ENCODE peak calls at places on chromosomes 11 and 22, in four cellular contexts. A is adipocyte, P is mesendoderm, R is HCT116. J is an unnamed sample.

GRCh38 chr22:24968066-24968561 is 15.6 kb downstream of the KIAA1671 start:
- DNase-seq in A (no peak), P (peak; percentile 96), R (peak; percentile 52), J (no peak)

GRCh38 chr22:22042009-22042408 is 59.4 kb upstream of the TOP3B start:
- DNase-seq in A (no peak), P (no peak), R (no peak), J (peak; percentile 23)

GRCh38 chr11:71309181-71309580 is 56.8 kb upstream of the SHANK2 start:
- DNase-seq in A (no peak), P (no peak), R (no peak), J (no peak)

GRCh38 chr22:45626198-45626651 is 45.4 kb upstream of the ATXN10 start:
- DNase-seq in A (no peak), P (no peak), R (peak; percentile 87), J (no peak)

GRCh38 chr11:10599388-10600175 is 31.1 kb upstream of the LYVE1 start:
- DNase-seq in A (peak; percentile 49), P (no peak), R (no peak), J (peak; percentile 78)

GRCh38 chr11:9714540-9714939 is 50.7 kb downstream of the SWAP70 start:
- DNase-seq in A (peak; percentile 47), P (no peak), R (no peak), J (peak; percentile 49)

GRCh38 chr11:15897211-15897960 is 459.0 kb downstream of the SOX6 start:
- DNase-seq in A (peak; percentile 62), P (peak; percentile 63), R (no peak), J (peak; percentile 56)

GRCh38 chr22:22498267-22498666 is 10.3 kb downstream of the ZNF280B start:
- DNase-seq in A (no peak), P (no peak), R (no peak), J (no peak)

GRCh38 chr11:84103096-84103495 is 816.9 kb upstream of the CCDC90B start:
- DNase-seq in A (no peak), P (no peak), R (no peak), J (no peak)

GRCh38 chr11:67056640-67057409 is at the start of gene RHOD:
- DNase-seq in A (peak; percentile 71), P (peak; percentile 70), R (no peak), J (no peak)

GRCh38 chr11:85086511-85087284 is 540.4 kb downstream of the DLG2 start:
- DNase-seq in A (peak; percentile 19), P (no peak), R (no peak), J (peak; percentile 52)

GRCh38 chr11:30245621-30246020 is 14.8 kb downstream of the FSHB start:
- DNase-seq in A (no peak), P (no peak), R (no peak), J (no peak)

GRCh38 chr11:20211691-20212090 is 51.4 kb upstream of the DBX1 start:
- DNase-seq in A (no peak), P (no peak), R (no peak), J (no peak)

GRCh38 chr11:43788394-43788793 is 92.2 kb upstream of the ALKBH3 start:
- DNase-seq in A (no peak), P (no peak), R (no peak), J (no peak)

GRCh38 chr22:24433868-24434471 is 6.6 kb downstream of the ADORA2A start:
- DNase-seq in A (peak; percentile 19), P (no peak), R (no peak), J (peak; percentile 73)

GRCh38 chr11:15988693-15989231 is 367.6 kb downstream of the SOX6 start:
- DNase-seq in A (no peak), P (peak; percentile 79), R (peak; percentile 19), J (no peak)

GRCh38 chr22:28118957-28119631 is 200.0 kb upstream of the PITPNB start:
- DNase-seq in A (no peak), P (no peak), R (no peak), J (no peak)

GRCh38 chr22:20228055-20228938 is 39.8 kb downstream of the RTN4R start:
- DNase-seq in A (no peak), P (no peak), R (no peak), J (no peak)

GRCh38 chr22:36163497-36163896 is 2.9 kb upstream of the APOL3 start:
- DNase-seq in A (no peak), P (no peak), R (no peak), J (no peak)

GRCh38 chr22:36156515-36157419 is 3.8 kb downstream of the APOL3 start:
- DNase-seq in A (peak; percentile 87), P (peak; percentile 74), R (no peak), J (peak; percentile 77)

GRCh38 chr22:36162127-36163034 is 1.8 kb upstream of the APOL3 start:
- DNase-seq in A (no peak), P (no peak), R (no peak), J (no peak)

GRCh38 chr22:36164621-36165020 is 4.1 kb upstream of the APOL3 start:
- DNase-seq in A (no peak), P (no peak), R (no peak), J (no peak)

DNA sequence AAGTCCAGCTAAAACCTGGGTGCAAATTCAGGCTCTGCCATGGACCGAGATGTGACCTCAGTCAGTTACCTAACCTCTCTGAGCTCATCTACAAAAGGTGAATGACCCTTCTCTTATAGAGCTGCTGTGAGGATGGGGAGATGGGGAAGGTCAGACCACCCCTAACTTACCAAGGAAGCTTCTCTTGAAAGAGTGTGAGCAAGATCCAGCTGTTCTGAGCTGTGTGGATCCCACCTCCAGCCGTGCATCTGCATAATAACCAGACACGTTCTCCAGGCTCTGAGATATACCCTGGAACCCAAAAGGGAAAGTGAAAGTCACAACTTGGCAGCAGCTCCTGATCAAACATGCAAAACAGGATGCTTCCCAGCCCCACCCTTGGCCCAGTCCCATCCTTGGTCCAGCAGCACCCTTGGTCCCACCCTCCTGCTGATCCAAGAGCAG is at the start of gene APOL3:
- DNase-seq in A (peak; percentile 57), P (no peak), R (no peak), J (peak; percentile 47)
- H3K9ac ChIP-seq in A (peak within 1 kb of the TSS; percentile 79), P (peak within 1 kb of the TSS; percentile 50), R (no peak within 1 kb of the TSS), J (no peak within 1 kb of the TSS)

DNA sequence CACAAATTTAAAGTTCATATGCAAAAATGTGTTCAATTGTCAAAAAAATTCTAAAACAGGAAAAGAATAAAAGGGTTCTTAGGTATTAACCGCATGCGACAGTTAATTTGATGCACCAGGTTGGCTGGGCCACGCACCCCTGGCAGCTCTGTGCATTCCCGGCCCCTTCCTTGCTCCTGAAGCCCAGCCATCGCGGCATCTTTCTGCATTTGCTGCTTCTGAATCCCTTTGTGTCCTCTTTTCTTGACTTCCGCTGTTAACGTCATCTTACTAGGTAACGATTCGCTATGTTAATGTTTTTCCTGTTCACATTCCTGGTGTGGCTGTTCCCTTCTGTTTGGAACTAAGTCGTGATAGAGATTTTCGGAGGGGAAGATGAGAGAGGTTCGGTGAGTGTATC is 7.9 kb upstream of the KLHDC7B start:
- DNase-seq in A (no peak), P (no peak), R (no peak), J (no peak)
- H3K9ac ChIP-seq in A (peak overlapping the region; percentile 89), P (no peak overlapping the region), R (no peak overlapping the region), J (no peak overlapping the region)

GRCh38 chr11:113103932-113104331 is 142.7 kb downstream of the NCAM1 start:
- DNase-seq in A (no peak), P (no peak), R (no peak), J (no peak)
- H3K9ac ChIP-seq in A (no peak overlapping the region), P (no peak overlapping the region), R (no peak overlapping the region), J (no peak overlapping the region)

GRCh38 chr11:17217395-17217794 is 9.6 kb upstream of the PIK3C2A start:
- DNase-seq in A (no peak), P (no peak), R (no peak), J (no peak)
- H3K9ac ChIP-seq in A (no peak overlapping the region), P (no peak overlapping the region), R (no peak overlapping the region), J (no peak overlapping the region)

GRCh38 chr11:12050470-12050891 is 42.1 kb upstream of the DKK3 start:
- DNase-seq in A (no peak), P (no peak), R (no peak), J (no peak)

GRCh38 chr11:12048936-12049790 is 40.7 kb upstream of the DKK3 start:
- DNase-seq in A (no peak), P (no peak), R (no peak), J (peak; percentile 42)

GRCh38 chr11:12053606-12054361 is 45.4 kb upstream of the DKK3 start:
- DNase-seq in A (no peak), P (no peak), R (no peak), J (peak; percentile 51)

GRCh38 chr11:12052676-12053605 is 44.5 kb upstream of the DKK3 start:
- DNase-seq in A (no peak), P (peak; percentile 77), R (no peak), J (no peak)

GRCh38 chr11:12050911-12051667 is 42.7 kb upstream of the DKK3 start:
- DNase-seq in A (no peak), P (no peak), R (no peak), J (no peak)
- H3K9ac ChIP-seq in A (no peak overlapping the region), P (no peak overlapping the region), R (no peak overlapping the region), J (no peak overlapping the region)

GRCh38 chr11:86198156-86198555 is 46.4 kb upstream of the EED start:
- DNase-seq in A (no peak), P (no peak), R (no peak), J (no peak)

GRCh38 chr11:86196924-86197323 is 47.6 kb upstream of the EED start:
- DNase-seq in A (no peak), P (no peak), R (no peak), J (no peak)

GRCh38 chr11:86194998-86195397 is 49.6 kb upstream of the EED start:
- DNase-seq in A (no peak), P (no peak), R (no peak), J (no peak)

GRCh38 chr11:86197448-86197847 is 47.1 kb upstream of the EED start:
- DNase-seq in A (peak; percentile 30), P (no peak), R (no peak), J (peak; percentile 24)

DNA sequence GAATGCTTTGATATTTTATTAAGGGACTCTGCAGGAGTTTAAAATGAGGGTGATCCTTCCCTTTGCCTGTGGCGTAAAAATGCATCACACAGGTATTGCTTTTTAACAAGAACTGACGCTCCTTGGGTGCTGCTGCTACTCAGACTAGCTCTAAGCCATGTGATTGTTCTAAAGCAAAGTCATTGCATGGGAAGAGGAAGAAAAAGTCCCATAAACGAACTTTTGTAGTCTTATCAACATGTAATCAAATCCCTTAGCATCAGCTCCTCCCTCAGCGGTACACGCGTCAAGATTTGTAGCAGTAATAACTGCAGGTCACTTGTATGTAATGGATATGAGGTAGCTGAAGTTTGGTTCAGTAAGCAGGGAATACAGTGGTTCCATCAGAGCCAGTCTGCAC is 48.3 kb upstream of the EED start:
- DNase-seq in A (no peak), P (no peak), R (no peak), J (no peak)
- H3K9ac ChIP-seq in A (no peak overlapping the region), P (no peak overlapping the region), R (no peak overlapping the region), J (no peak overlapping the region)

GRCh38 chr11:118382954-118383353 is 18.5 kb upstream of the ATP5MG start:
- DNase-seq in A (no peak), P (no peak), R (no peak), J (no peak)
- H3K9ac ChIP-seq in A (no peak overlapping the region), P (no peak overlapping the region), R (no peak overlapping the region), J (no peak overlapping the region)

GRCh38 chr11:1510928-1511327 is 24.3 kb upstream of the MOB2 start:
- DNase-seq in A (no peak), P (no peak), R (no peak), J (no peak)

GRCh38 chr11:1514349-1515061 is 27.9 kb upstream of the MOB2 start:
- DNase-seq in A (no peak), P (no peak), R (no peak), J (no peak)

GRCh38 chr11:1515082-1516060 is 28.8 kb upstream of the MOB2 start:
- DNase-seq in A (peak; percentile 90), P (peak; percentile 68), R (peak; percentile 6), J (peak; percentile 47)

GRCh38 chr11:1511937-1512496 is 25.4 kb upstream of the MOB2 start:
- DNase-seq in A (no peak), P (no peak), R (no peak), J (no peak)

GRCh38 chr11:1513326-1514296 is 27.0 kb upstream of the MOB2 start:
- DNase-seq in A (no peak), P (no peak), R (no peak), J (no peak)
- H3K9ac ChIP-seq in A (no peak overlapping the region), P (no peak overlapping the region), R (no peak overlapping the region), J (no peak overlapping the region)